ENCODE peak calls at places on chromosomes 12 and 14, in ten cellular contexts. G is HTR-8/SVneo; Z is stimulated activated naive CD4-positive, alpha-beta T cell; R is WTC11; M is stimulated activated CD4-positive, alpha-beta T cell treated with anti-CD3 and anti-CD28 coated beads, Interleukin-15, amount 100 ng/mL, for 24 hours; E is GM10248; O is iPS-NIHi11; C is GM04503; V is AG04450; D is posterior cingulate gyrus. L is an unnamed sample.

GRCh38 chr14:101557811-101558738 is 3.2 kb upstream of the DIO3 start:
- DNase-seq in G (no peak), Z (no peak), R (peak; percentile 56), M (no peak), E (no peak), O (no peak), C (no peak), V (no peak), D (no peak), L (no peak)

GRCh38 chr12:109735051-109735521 is 21.5 kb downstream of the FAM222A start:
- DNase-seq in G (no peak), Z (no peak), R (peak; percentile 11), M (no peak), E (no peak), O (no peak), C (no peak), V (no peak), D (no peak), L (no peak)

GRCh38 chr14:51552768-51553426 is 98.8 kb upstream of the FRMD6 start:
- DNase-seq in G (no peak), Z (no peak), R (no peak), M (no peak), E (no peak), O (no peak), C (no peak), V (no peak), D (no peak), L (no peak)

GRCh38 chr12:45166056-45166455 is 49.8 kb upstream of the ANO6 start:
- DNase-seq in G (no peak), Z (no peak), R (no peak), M (no peak), E (no peak), O (no peak), C (peak; percentile 29), V (no peak), D (no peak), L (no peak)

GRCh38 chr12:12821975-12822374 is 8.8 kb downstream of the DDX47 start:
- DNase-seq in G (no peak), Z (no peak), R (no peak), M (no peak), E (peak; percentile 64), O (no peak), C (no peak), V (no peak), D (no peak), L (no peak)

GRCh38 chr12:25590021-25590721 is 37.1 kb upstream of the LMNTD1 start:
- DNase-seq in G (no peak), Z (no peak), R (no peak), M (peak; percentile 58), E (no peak), O (no peak), C (no peak), V (no peak), D (no peak), L (no peak)

GRCh38 chr14:55427439-55427838 is 13.0 kb downstream of the TBPL2 start:
- DNase-seq in G (no peak), Z (no peak), R (no peak), M (no peak), E (no peak), O (no peak), C (no peak), V (no peak), D (no peak), L (no peak)

GRCh38 chr14:22221508-22221907 is 367.5 kb downstream of the DAD1 start:
- DNase-seq in G (no peak), Z (no peak), R (no peak), M (no peak), E (no peak), O (peak; percentile 39), C (no peak), V (no peak), D (no peak), L (no peak)

GRCh38 chr12:14601692-14602091 is 34.0 kb upstream of the PLBD1 start:
- DNase-seq in G (no peak), Z (no peak), R (no peak), M (no peak), E (no peak), O (no peak), C (no peak), V (no peak), D (no peak), L (no peak)

GRCh38 chr14:39488600-39488999 is 56.4 kb upstream of the FBXO33 start:
- DNase-seq in G (no peak), Z (no peak), R (peak; percentile 76), M (no peak), E (no peak), O (peak; percentile 78), C (no peak), V (no peak), D (peak; percentile 53), L (no peak)

GRCh38 chr12:15563683-15564082 is 225.5 kb downstream of the EPS8 start:
- DNase-seq in G (no peak), Z (no peak), R (no peak), M (peak; percentile 40), E (no peak), O (no peak), C (peak; percentile 21), V (peak; percentile 20), D (no peak), L (no peak)

GRCh38 chr12:31518680-31519227 is 72.2 kb downstream of the DENND5B start:
- DNase-seq in G (peak; percentile 83), Z (no peak), R (peak; percentile 31), M (no peak), E (no peak), O (peak; percentile 55), C (peak; percentile 99), V (peak; percentile 99), D (no peak), L (no peak)